ENCODE peak calls at places on chromosomes 6 and 20, in six cellular contexts. D is HepG2, H is SK-N-SH, O is GM12878, N is H1, L is Panc1. E is an unnamed sample.

GRCh38 chr6:160455484-160456213 is 107.5 kb downstream of the SLC22A3 start:
- DNase-seq in D (peak), O (peak), L (peak), N (peak), H (peak), E (peak)

GRCh38 chr6:70166088-70166958 is 136.6 kb downstream of the COL9A1 start:
- DNase-seq in D (peak), N (peak), H (no peak), O (no peak), L (peak), E (peak)

GRCh38 chr6:9520417-9521151 is 894.3 kb downstream of the TFAP2A start:
- DNase-seq in O (peak), D (no peak), L (no peak), H (no peak), N (no peak), E (peak)

GRCh38 chr20:544153-544725 is 649 bp upstream of the CSNK2A1 start:
- DNase-seq in D (no peak), L (no peak), N (no peak), O (no peak), H (no peak), E (no peak)

GRCh38 chr20:63778857-63779256 is 39.3 kb downstream of the SLC2A4RG start:
- DNase-seq in L (no peak), N (no peak), H (no peak), D (no peak), O (no peak), E (no peak)

GRCh38 chr6:111113731-111114438 is 26.6 kb downstream of the SLC16A10 start:
- DNase-seq in D (no peak), O (no peak), H (peak), L (no peak), N (no peak), E (no peak)

GRCh38 chr6:116840091-116840490 is 11.2 kb upstream of the GPRC6A start:
- DNase-seq in H (no peak), N (no peak), O (no peak), L (no peak), D (no peak), E (no peak)

GRCh38 chr6:19999319-20000191 is 162.4 kb downstream of the ID4 start:
- DNase-seq in O (peak), L (no peak), H (no peak), D (no peak), N (no peak), E (peak)

GRCh38 chr6:15413558-15414257 is 167.8 kb downstream of the JARID2 start:
- DNase-seq in D (no peak), H (no peak), N (no peak), O (no peak), L (no peak), E (no peak)

GRCh38 chr6:3163248-3163594 is 5.9 kb upstream of the TUBB2A start:
- DNase-seq in L (no peak), D (no peak), N (no peak), H (no peak), O (no peak), E (no peak)

GRCh38 chr6:6915813-6916547 is 191.8 kb upstream of the RREB1 start:
- DNase-seq in O (no peak), H (no peak), N (no peak), D (no peak), L (no peak), E (no peak)

GRCh38 chr6:104953410-104953953 is 3.4 kb upstream of the LIN28B start:
- DNase-seq in H (no peak), N (peak), L (no peak), D (no peak), O (no peak), E (no peak)

GRCh38 chr6:151240036-151240685 is 394 bp downstream of the AKAP12 start:
- DNase-seq in N (peak), D (no peak), H (peak), L (no peak), O (no peak), E (peak)

GRCh38 chr6:38004908-38005307 is 185.4 kb downstream of the ZFAND3 start:
- DNase-seq in H (no peak), D (no peak), O (no peak), N (no peak), L (no peak), E (no peak)

GRCh38 chr6:145929037-145929633 is 35.0 kb downstream of the SHPRH start:
- DNase-seq in D (peak), N (no peak), L (peak), H (peak), O (no peak), E (peak)

GRCh38 chr6:111701146-111701545 is 95.5 kb upstream of the TRAF3IP2 start:
- DNase-seq in H (no peak), O (no peak), D (no peak), L (no peak), N (no peak), E (no peak)

GRCh38 chr6:12605888-12606345 is 110.7 kb upstream of the PHACTR1 start:
- DNase-seq in H (peak), O (peak), N (no peak), L (peak), D (peak), E (peak)

GRCh38 chr20:62227977-62228958 is 8.2 kb upstream of the HRH3 start:
- DNase-seq in O (no peak), D (peak), H (peak), L (no peak), N (no peak), E (no peak)

GRCh38 chr6:71420693-71421328 is 132.2 kb downstream of the OGFRL1 start:
- DNase-seq in L (peak), H (peak), N (peak), O (no peak), D (no peak), E (no peak)

GRCh38 chr6:10256113-10256690 is 158.7 kb downstream of the TFAP2A start:
- DNase-seq in H (peak), L (no peak), O (no peak), N (no peak), D (no peak), E (peak)

GRCh38 chr6:123564363-123564762 is 72.4 kb downstream of the TRDN start:
- DNase-seq in O (no peak), D (no peak), N (no peak), L (no peak), H (no peak), E (no peak)

GRCh38 chr20:34093895-34094294 is 18.1 kb downstream of the EIF2S2 start:
- DNase-seq in L (no peak), O (no peak), D (no peak), H (no peak), N (no peak), E (no peak)

GRCh38 chr6:63066053-63066704 is 145.1 kb upstream of the FKBP1C start:
- DNase-seq in H (no peak), O (no peak), D (peak), L (no peak), N (no peak), E (peak)

GRCh38 chr6:34515473-34516387 is 40.4 kb downstream of the SPDEF start:
- DNase-seq in N (no peak), O (no peak), L (no peak), D (no peak), H (peak), E (no peak)

GRCh38 chr6:34518669-34519365 is 37.3 kb downstream of the SPDEF start:
- DNase-seq in H (peak), D (no peak), O (no peak), L (no peak), N (no peak), E (no peak)

GRCh38 chr6:34517966-34518365 is 38.2 kb downstream of the SPDEF start:
- DNase-seq in O (no peak), L (no peak), D (no peak), N (no peak), H (peak), E (no peak)

GRCh38 chr6:34516391-34517324 is 39.5 kb downstream of the SPDEF start:
- DNase-seq in N (no peak), D (no peak), H (peak), O (no peak), L (no peak), E (no peak)

GRCh38 chr6:34517461-34517868 is 38.7 kb downstream of the SPDEF start:
- DNase-seq in O (no peak), D (no peak), H (peak), N (no peak), L (no peak), E (no peak)
- TF ChIP-seq SIN3A in O (no peak), D (no peak), H (no peak), N (no peak), L (no peak), E (no peak)

GRCh38 chr20:31894980-31895675 is 24.7 kb downstream of the TTLL9 start:
- DNase-seq in O (peak), N (no peak), L (peak), H (no peak), D (peak), E (no peak)
- TF ChIP-seq SIN3A in O (no peak), N (no peak), L (no peak), H (no peak), D (no peak), E (no peak)

GRCh38 chr6:163513570-163514166 is 99.2 kb downstream of the QKI start:
- DNase-seq in O (no peak), L (no peak), H (no peak), N (no peak), D (no peak), E (no peak)
- TF ChIP-seq SIN3A in O (no peak), L (no peak), H (no peak), N (no peak), D (no peak), E (no peak)

GRCh38 chr6:142783499-142783898 is 161.5 kb downstream of the HIVEP2 start:
- DNase-seq in D (no peak), O (no peak), N (no peak), H (no peak), L (no peak), E (no peak)
- TF ChIP-seq SIN3A in D (no peak), O (no peak), N (no peak), H (no peak), L (no peak), E (no peak)

GRCh38 chr6:125985967-125986294 is 409 bp upstream of the TRMT11 start:
- DNase-seq in D (no peak), N (no peak), H (no peak), O (no peak), L (no peak), E (no peak)

GRCh38 chr6:125985522-125985921 is 818 bp upstream of the TRMT11 start:
- DNase-seq in O (no peak), D (peak), L (no peak), N (no peak), H (no peak), E (no peak)

GRCh38 chr6:125988280-125988679 is 1.9 kb downstream of the TRMT11 start:
- DNase-seq in L (no peak), N (no peak), O (no peak), D (no peak), H (no peak), E (no peak)

GRCh38 chr6:125986295-125986955 is at the start of gene TRMT11:
- DNase-seq in L (peak), O (peak), N (peak), D (peak), H (peak), E (peak)

GRCh38 chr6:125986956-125987617 is 747 bp downstream of the TRMT11 start:
- DNase-seq in H (peak), D (peak), O (peak), N (no peak), L (peak), E (peak)
- TF ChIP-seq SIN3A in H (no peak), D (no peak), O (no peak), N (no peak), L (no peak), E (peak)

DNA sequence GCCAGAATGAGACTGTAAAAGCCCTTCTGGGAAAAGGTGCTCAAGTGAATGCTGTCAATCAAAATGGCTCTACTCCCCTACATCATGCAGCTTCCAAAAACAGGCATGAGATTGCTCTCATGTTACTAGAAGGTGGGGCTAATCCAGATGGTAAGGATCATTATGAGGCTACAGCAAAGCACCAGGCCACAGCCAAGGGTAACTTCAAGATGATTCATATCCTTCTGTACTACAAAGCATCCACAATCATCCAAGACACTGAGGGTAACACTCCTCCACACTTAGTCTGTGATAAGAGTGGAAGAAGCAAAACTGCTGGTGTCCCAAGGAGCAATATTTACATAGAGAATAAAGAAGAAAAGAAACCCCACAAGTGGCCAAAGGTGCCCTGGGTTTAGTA is 17.3 kb downstream of the ADNP start:
- DNase-seq in D (no peak), O (no peak), N (no peak), H (no peak), L (no peak), E (no peak)
- TF ChIP-seq SIN3A in D (no peak), O (no peak), N (no peak), H (peak), L (no peak), E (no peak)

GRCh38 chr6:26554669-26555504 is 16.7 kb downstream of the HMGN4 start:
- DNase-seq in N (no peak), H (no peak), D (peak), L (no peak), O (no peak), E (no peak)

GRCh38 chr6:26555505-26556262 is 17.5 kb downstream of the HMGN4 start:
- DNase-seq in D (no peak), O (no peak), N (no peak), L (no peak), H (no peak), E (no peak)

GRCh38 chr6:26552640-26553189 is 14.5 kb downstream of the HMGN4 start:
- DNase-seq in N (no peak), D (no peak), L (no peak), O (no peak), H (no peak), E (no peak)

GRCh38 chr6:26553264-26553738 is 15.1 kb downstream of the HMGN4 start:
- DNase-seq in O (no peak), D (peak), H (peak), L (no peak), N (no peak), E (peak)

GRCh38 chr6:26553739-26554668 is 15.8 kb downstream of the HMGN4 start:
- DNase-seq in O (no peak), N (no peak), H (no peak), D (peak), L (peak), E (peak)
- TF ChIP-seq SIN3A in O (peak), N (peak), H (no peak), D (peak), L (no peak), E (peak)

GRCh38 chr6:28922004-28922840 is 1.6 kb downstream of the TRIM27 start:
- DNase-seq in N (no peak), H (no peak), L (no peak), O (no peak), D (peak), E (peak)
- TF ChIP-seq SIN3A in N (no peak), H (no peak), L (no peak), O (no peak), D (peak), E (peak)

GRCh38 chr6:165244524-165245247 is 64.7 kb downstream of the C6orf118 start:
- DNase-seq in N (peak), O (no peak), D (no peak), H (no peak), L (no peak), E (no peak)

GRCh38 chr6:165245716-165246115 is 63.7 kb downstream of the C6orf118 start:
- DNase-seq in O (no peak), L (no peak), D (no peak), H (no peak), N (no peak), E (no peak)

GRCh38 chr6:165249808-165250207 is 59.6 kb downstream of the C6orf118 start:
- DNase-seq in H (no peak), D (no peak), L (no peak), N (no peak), O (no peak), E (no peak)

GRCh38 chr6:165243801-165244200 is 65.6 kb downstream of the C6orf118 start:
- DNase-seq in O (no peak), D (no peak), N (no peak), H (no peak), L (no peak), E (no peak)

GRCh38 chr6:165245287-165245686 is 64.1 kb downstream of the C6orf118 start:
- DNase-seq in H (peak), L (no peak), D (no peak), O (no peak), N (no peak), E (no peak)
- TF ChIP-seq SIN3A in H (no peak), L (no peak), D (no peak), O (no peak), N (no peak), E (no peak)

GRCh38 chr20:9647741-9648140 is 133.4 kb downstream of the LAMP5 start:
- DNase-seq in D (no peak), O (no peak), L (no peak), N (no peak), H (no peak), E (no peak)

DNA sequence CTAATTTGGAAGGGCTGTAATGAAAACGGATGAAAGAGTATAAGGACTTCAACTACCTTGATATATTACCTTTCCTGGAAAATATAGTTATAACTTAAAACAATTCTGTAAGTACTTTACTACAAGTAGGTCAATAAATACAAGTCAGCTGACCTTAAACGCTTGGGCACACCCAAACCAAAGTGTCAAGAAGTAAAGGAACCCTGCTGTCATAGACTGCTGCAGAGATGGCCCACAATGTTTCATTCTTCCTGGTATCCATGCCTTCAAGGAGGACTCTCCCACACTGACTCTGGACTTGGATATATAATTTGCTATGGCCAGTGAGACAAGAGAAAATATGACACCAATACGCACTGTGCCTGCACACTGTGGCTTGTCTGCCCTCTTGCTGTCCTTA is 132.0 kb downstream of the LAMP5 start:
- DNase-seq in O (no peak), L (no peak), N (no peak), H (no peak), D (no peak), E (no peak)
- TF ChIP-seq SIN3A in O (no peak), L (no peak), N (no peak), H (no peak), D (no peak), E (no peak)

E was measured in HCT116.